ENCODE peak calls at places on chromosome 21, in five cellular contexts. One of them, this sample, is unnamed. For H3K27me3, the result is how much of the 10 kb centered on the place peaks cover.

GRCh38 chr21:32861871-32862270 is 90.3 kb upstream of the PAXBP1 start:
- DNase-seq in suprapubic skin: no peak
- DNase-seq in right atrium auricular region: no peak
- DNase-seq in pancreas: no peak
- DNase-seq in lower lobe of right lung: no peak
- DNase-seq in this sample: no peak

GRCh38 chr21:45123440-45123839 is 49.1 kb downstream of the ADARB1 start:
- DNase-seq in suprapubic skin: no peak
- DNase-seq in right atrium auricular region: no peak
- DNase-seq in pancreas: no peak
- DNase-seq in lower lobe of right lung: no peak
- DNase-seq in this sample: no peak

GRCh38 chr21:15809065-15809464 is 79.3 kb downstream of the USP25 start:
- DNase-seq in suprapubic skin: no peak
- DNase-seq in right atrium auricular region: no peak
- DNase-seq in pancreas: no peak
- DNase-seq in lower lobe of right lung: no peak
- DNase-seq in this sample: no peak

GRCh38 chr21:39915881-39916280 is 48.6 kb downstream of the PCP4 start:
- DNase-seq in suprapubic skin: no peak
- DNase-seq in right atrium auricular region: no peak
- DNase-seq in pancreas: no peak
- DNase-seq in lower lobe of right lung: no peak
- DNase-seq in this sample: no peak

GRCh38 chr21:38930838-38931237 is 125.1 kb downstream of the ETS2 start:
- DNase-seq in suprapubic skin: no peak
- DNase-seq in right atrium auricular region: peak
- DNase-seq in pancreas: no peak
- DNase-seq in lower lobe of right lung: no peak
- DNase-seq in this sample: no peak

GRCh38 chr21:45829566-45830147 is 151.9 kb upstream of the COL6A1 start:
- DNase-seq in suprapubic skin: no peak
- DNase-seq in right atrium auricular region: peak
- DNase-seq in pancreas: no peak
- DNase-seq in lower lobe of right lung: no peak
- DNase-seq in this sample: peak

GRCh38 chr21:45029298-45029967 is 44.9 kb upstream of the ADARB1 start:
- DNase-seq in suprapubic skin: no peak
- DNase-seq in right atrium auricular region: no peak
- DNase-seq in pancreas: no peak
- DNase-seq in lower lobe of right lung: no peak
- DNase-seq in this sample: no peak

GRCh38 chr21:14767192-14767852 is 221.2 kb upstream of the SAMSN1 start:
- DNase-seq in suprapubic skin: no peak
- DNase-seq in right atrium auricular region: no peak
- DNase-seq in pancreas: no peak
- DNase-seq in lower lobe of right lung: no peak
- DNase-seq in this sample: no peak

GRCh38 chr21:39136711-39137110 is 46.5 kb downstream of the PSMG1 start:
- DNase-seq in suprapubic skin: no peak
- DNase-seq in right atrium auricular region: no peak
- DNase-seq in pancreas: no peak
- DNase-seq in lower lobe of right lung: no peak
- DNase-seq in this sample: no peak

GRCh38 chr21:21045538-21045937 is 47.3 kb downstream of the NCAM2 start:
- DNase-seq in suprapubic skin: no peak
- DNase-seq in right atrium auricular region: no peak
- DNase-seq in pancreas: no peak
- DNase-seq in lower lobe of right lung: no peak
- DNase-seq in this sample: no peak

GRCh38 chr21:39461419-39461818 is 9.6 kb downstream of the SH3BGR start:
- DNase-seq in suprapubic skin: no peak
- DNase-seq in right atrium auricular region: no peak
- DNase-seq in pancreas: no peak
- DNase-seq in lower lobe of right lung: no peak
- DNase-seq in this sample: no peak

GRCh38 chr21:45618846-45619485 is 24.6 kb upstream of the PCBP3 start:
- DNase-seq in suprapubic skin: peak
- DNase-seq in right atrium auricular region: no peak
- DNase-seq in pancreas: no peak
- DNase-seq in lower lobe of right lung: no peak
- DNase-seq in this sample: no peak

GRCh38 chr21:46048926-46049889 is 48.7 kb upstream of the COL6A2 start:
- DNase-seq in suprapubic skin: peak
- DNase-seq in right atrium auricular region: peak
- DNase-seq in pancreas: no peak
- DNase-seq in lower lobe of right lung: peak
- DNase-seq in this sample: no peak

GRCh38 chr21:38439336-38439900 is 58.9 kb downstream of the ERG start:
- DNase-seq in suprapubic skin: no peak
- DNase-seq in right atrium auricular region: no peak
- DNase-seq in pancreas: no peak
- DNase-seq in lower lobe of right lung: no peak
- DNase-seq in this sample: no peak

GRCh38 chr21:46459024-46459355 is 299 bp downstream of the DIP2A start:
- DNase-seq in suprapubic skin: no peak
- DNase-seq in right atrium auricular region: no peak
- DNase-seq in pancreas: no peak
- DNase-seq in lower lobe of right lung: no peak
- DNase-seq in this sample: no peak

GRCh38 chr21:16535100-16535418 is 805.3 kb downstream of the USP25 start:
- DNase-seq in suprapubic skin: peak
- DNase-seq in right atrium auricular region: peak
- DNase-seq in pancreas: peak
- DNase-seq in lower lobe of right lung: peak
- DNase-seq in this sample: peak

GRCh38 chr21:21010698-21011097 is 12.5 kb downstream of the NCAM2 start:
- DNase-seq in suprapubic skin: no peak
- DNase-seq in right atrium auricular region: no peak
- DNase-seq in pancreas: no peak
- DNase-seq in lower lobe of right lung: no peak
- DNase-seq in this sample: no peak

GRCh38 chr21:32256873-32257620 is 21.8 kb downstream of the MIS18A start:
- DNase-seq in suprapubic skin: peak
- DNase-seq in right atrium auricular region: peak
- DNase-seq in pancreas: peak
- DNase-seq in lower lobe of right lung: no peak
- DNase-seq in this sample: peak

GRCh38 chr21:44916965-44917364 is 3.7 kb downstream of the ITGB2 start:
- DNase-seq in suprapubic skin: no peak
- DNase-seq in right atrium auricular region: no peak
- DNase-seq in pancreas: no peak
- DNase-seq in lower lobe of right lung: no peak
- DNase-seq in this sample: no peak

GRCh38 chr21:22211943-22212342 is 1213.7 kb downstream of the NCAM2 start:
- DNase-seq in suprapubic skin: no peak
- DNase-seq in right atrium auricular region: no peak
- DNase-seq in pancreas: no peak
- DNase-seq in lower lobe of right lung: no peak
- DNase-seq in this sample: no peak

GRCh38 chr21:28253378-28253777 is 739.3 kb downstream of the LTN1 start:
- DNase-seq in suprapubic skin: no peak
- DNase-seq in right atrium auricular region: no peak
- DNase-seq in pancreas: no peak
- DNase-seq in lower lobe of right lung: no peak
- DNase-seq in this sample: no peak

GRCh38 chr21:45347712-45348477 is 57.1 kb upstream of the COL18A1 start:
- DNase-seq in suprapubic skin: peak
- DNase-seq in right atrium auricular region: no peak
- DNase-seq in pancreas: no peak
- DNase-seq in lower lobe of right lung: peak
- DNase-seq in this sample: no peak

GRCh38 chr21:37337831-37338230 is 28.7 kb upstream of the DYRK1A start:
- DNase-seq in suprapubic skin: no peak
- DNase-seq in right atrium auricular region: no peak
- DNase-seq in pancreas: no peak
- DNase-seq in lower lobe of right lung: no peak
- DNase-seq in this sample: no peak

GRCh38 chr21:20662523-20662922 is 335.7 kb upstream of the NCAM2 start:
- DNase-seq in suprapubic skin: no peak
- DNase-seq in right atrium auricular region: no peak
- DNase-seq in pancreas: no peak
- DNase-seq in lower lobe of right lung: no peak
- DNase-seq in this sample: no peak

GRCh38 chr21:15127437-15127836 is 62.6 kb upstream of the NRIP1 start:
- DNase-seq in suprapubic skin: no peak
- DNase-seq in right atrium auricular region: no peak
- DNase-seq in pancreas: no peak
- DNase-seq in lower lobe of right lung: no peak
- DNase-seq in this sample: no peak

GRCh38 chr21:45970674-45971486 is 10.7 kb upstream of the COL6A1 start:
- DNase-seq in suprapubic skin: peak
- DNase-seq in right atrium auricular region: no peak
- DNase-seq in pancreas: no peak
- DNase-seq in lower lobe of right lung: no peak
- DNase-seq in this sample: no peak

GRCh38 chr21:42088658-42089057 is 17.5 kb downstream of the UMODL1 start:
- DNase-seq in suprapubic skin: no peak
- DNase-seq in right atrium auricular region: no peak
- DNase-seq in pancreas: no peak
- DNase-seq in lower lobe of right lung: no peak
- DNase-seq in this sample: no peak

GRCh38 chr21:42088148-42088547 is 17.0 kb downstream of the UMODL1 start:
- DNase-seq in suprapubic skin: no peak
- DNase-seq in right atrium auricular region: no peak
- DNase-seq in pancreas: no peak
- DNase-seq in lower lobe of right lung: no peak
- DNase-seq in this sample: no peak

GRCh38 chr21:42089665-42090310 is 18.7 kb downstream of the UMODL1 start:
- DNase-seq in suprapubic skin: no peak
- DNase-seq in right atrium auricular region: no peak
- DNase-seq in pancreas: no peak
- DNase-seq in lower lobe of right lung: no peak
- DNase-seq in this sample: no peak

GRCh38 chr21:42086969-42087368 is 15.9 kb downstream of the UMODL1 start:
- DNase-seq in suprapubic skin: no peak
- DNase-seq in right atrium auricular region: no peak
- DNase-seq in pancreas: no peak
- DNase-seq in lower lobe of right lung: no peak
- DNase-seq in this sample: no peak

DNA sequence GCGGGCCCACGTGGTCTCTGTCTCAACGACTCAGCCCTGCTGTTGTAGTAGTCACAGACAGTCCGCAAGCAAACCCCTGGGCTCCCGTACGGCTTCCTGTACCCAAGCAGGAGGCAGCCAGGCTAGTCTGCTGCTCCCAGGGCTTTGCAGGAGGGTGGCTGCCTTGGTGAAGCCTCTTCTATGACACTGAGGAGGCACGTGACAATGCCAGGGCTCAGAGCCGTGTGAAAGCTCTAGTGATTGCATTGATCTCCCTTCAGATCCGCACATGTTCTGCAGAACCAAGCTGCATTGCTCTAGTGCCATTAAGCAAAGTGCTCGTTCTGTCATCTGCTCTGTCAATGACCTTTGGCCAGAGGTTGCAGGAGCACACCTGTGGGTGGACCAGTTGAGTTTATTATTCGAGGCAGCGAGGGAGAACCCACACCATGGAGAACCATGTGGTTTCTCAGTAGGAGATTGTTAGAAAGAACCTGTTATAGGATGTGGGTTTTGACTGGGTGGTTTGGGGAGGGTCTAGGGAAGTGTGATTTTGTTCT is 18.0 kb downstream of the UMODL1 start:
- DNase-seq in suprapubic skin: no peak
- DNase-seq in right atrium auricular region: no peak
- DNase-seq in pancreas: no peak
- DNase-seq in lower lobe of right lung: no peak
- DNase-seq in this sample: no peak
- H3K27me3 ChIP-seq in suprapubic skin: under half
- H3K27me3 ChIP-seq in right atrium auricular region: under half
- H3K27me3 ChIP-seq in pancreas: under half
- H3K27me3 ChIP-seq in lower lobe of right lung: under half
- H3K27me3 ChIP-seq in this sample: under half

GRCh38 chr21:34131586-34131985 is 58.2 kb downstream of the MRPS6 start:
- DNase-seq in suprapubic skin: no peak
- DNase-seq in right atrium auricular region: no peak
- DNase-seq in pancreas: no peak
- DNase-seq in lower lobe of right lung: no peak
- DNase-seq in this sample: no peak

GRCh38 chr21:34129971-34130597 is 56.7 kb downstream of the MRPS6 start:
- DNase-seq in suprapubic skin: no peak
- DNase-seq in right atrium auricular region: no peak
- DNase-seq in pancreas: no peak
- DNase-seq in lower lobe of right lung: no peak
- DNase-seq in this sample: no peak

GRCh38 chr21:34129039-34129891 is 55.9 kb downstream of the MRPS6 start:
- DNase-seq in suprapubic skin: no peak
- DNase-seq in right atrium auricular region: peak
- DNase-seq in pancreas: peak
- DNase-seq in lower lobe of right lung: no peak
- DNase-seq in this sample: peak

GRCh38 chr21:34132202-34132601 is 58.8 kb downstream of the MRPS6 start:
- DNase-seq in suprapubic skin: no peak
- DNase-seq in right atrium auricular region: no peak
- DNase-seq in pancreas: no peak
- DNase-seq in lower lobe of right lung: no peak
- DNase-seq in this sample: no peak

DNA sequence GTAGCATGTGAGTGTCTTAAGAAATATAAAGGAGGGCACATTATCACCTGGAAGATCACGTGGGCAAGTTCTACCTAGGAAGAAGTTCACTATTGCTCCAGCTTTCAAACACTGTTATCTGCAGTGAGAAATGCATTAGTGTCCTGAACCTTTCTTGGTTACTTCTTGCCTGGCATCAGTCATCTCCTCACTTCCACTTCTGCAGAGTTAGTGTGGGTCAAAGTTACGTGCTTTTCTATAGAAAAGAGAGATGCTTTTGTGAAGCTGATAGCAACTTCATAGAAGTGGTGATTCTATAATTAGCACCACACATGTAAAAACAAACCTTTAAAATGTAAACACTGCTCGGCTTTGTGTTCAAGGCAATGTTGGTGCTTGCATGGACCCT is 57.2 kb downstream of the MRPS6 start:
- DNase-seq in suprapubic skin: no peak
- DNase-seq in right atrium auricular region: no peak
- DNase-seq in pancreas: no peak
- DNase-seq in lower lobe of right lung: no peak
- DNase-seq in this sample: no peak
- H3K27ac ChIP-seq in suprapubic skin: no peak
- H3K27ac ChIP-seq in right atrium auricular region: peak
- H3K27ac ChIP-seq in pancreas: no peak
- H3K27ac ChIP-seq in lower lobe of right lung: peak
- H3K27ac ChIP-seq in this sample: peak

DNA sequence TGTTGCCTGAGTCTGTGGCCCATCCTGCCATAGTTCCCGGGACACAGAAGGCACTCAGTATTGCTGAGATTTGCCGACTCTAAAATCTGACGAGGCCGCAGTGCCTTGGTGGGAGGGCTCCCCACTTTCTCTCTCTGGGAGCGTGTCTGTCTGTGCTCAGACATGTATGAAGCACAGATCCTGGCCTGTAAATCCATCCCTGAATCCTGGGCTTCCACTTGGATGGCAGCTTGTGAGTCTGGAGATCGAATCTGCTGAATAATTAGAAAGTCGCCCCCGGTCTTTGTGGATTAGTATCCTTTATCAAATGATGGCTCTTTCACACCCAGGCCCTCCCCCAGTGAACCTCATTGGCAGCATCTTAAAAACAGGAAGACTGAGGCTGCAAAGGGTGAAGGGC is 10.4 kb downstream of the UBASH3A start:
- DNase-seq in suprapubic skin: no peak
- DNase-seq in right atrium auricular region: no peak
- DNase-seq in pancreas: no peak
- DNase-seq in lower lobe of right lung: no peak
- DNase-seq in this sample: no peak
- H3K27me3 ChIP-seq in suprapubic skin: under half
- H3K27me3 ChIP-seq in right atrium auricular region: under half
- H3K27me3 ChIP-seq in pancreas: under half
- H3K27me3 ChIP-seq in lower lobe of right lung: under half
- H3K27me3 ChIP-seq in this sample: under half

GRCh38 chr21:43903451-43904091 is 38.5 kb downstream of the AGPAT3 start:
- DNase-seq in suprapubic skin: peak
- DNase-seq in right atrium auricular region: no peak
- DNase-seq in pancreas: no peak
- DNase-seq in lower lobe of right lung: peak
- DNase-seq in this sample: peak
- H3K27ac ChIP-seq in suprapubic skin: no peak
- H3K27ac ChIP-seq in right atrium auricular region: peak
- H3K27ac ChIP-seq in pancreas: no peak
- H3K27ac ChIP-seq in lower lobe of right lung: peak
- H3K27ac ChIP-seq in this sample: no peak

This sample was measured in dorsolateral prefrontal cortex.